ENCODE peak calls at places on chromosomes 7 and 10, in seven cellular contexts. One of them, this sample, is unnamed.

GRCh38 chr7:16115374-16115773 is 306.0 kb downstream of the CRPPA start:
- DNase-seq in suprapubic skin: no peak
- DNase-seq in CD8-positive, alpha-beta memory T cell: no peak
- DNase-seq in K562: no peak
- DNase-seq in CD8-positive, alpha-beta T cell: no peak
- DNase-seq in lower lobe of right lung: no peak
- DNase-seq in body of pancreas: no peak
- DNase-seq in this sample: no peak

GRCh38 chr10:85548038-85548437 is 818.6 kb downstream of the GRID1 start:
- DNase-seq in CD8-positive, alpha-beta T cell: no peak
- DNase-seq in CD8-positive, alpha-beta memory T cell: no peak
- DNase-seq in suprapubic skin: no peak
- DNase-seq in K562: no peak
- DNase-seq in lower lobe of right lung: no peak
- DNase-seq in body of pancreas: peak; percentile 50
- DNase-seq in this sample: peak; percentile 20

GRCh38 chr7:107579546-107579880 is 533 bp upstream of the BCAP29 start:
- DNase-seq in CD8-positive, alpha-beta T cell: no peak
- DNase-seq in K562: no peak
- DNase-seq in body of pancreas: no peak
- DNase-seq in suprapubic skin: no peak
- DNase-seq in CD8-positive, alpha-beta memory T cell: no peak
- DNase-seq in lower lobe of right lung: no peak
- DNase-seq in this sample: no peak

GRCh38 chr10:28778524-28778923 is 101.2 kb downstream of the BAMBI start:
- DNase-seq in suprapubic skin: no peak
- DNase-seq in body of pancreas: no peak
- DNase-seq in K562: peak; percentile 28
- DNase-seq in CD8-positive, alpha-beta T cell: no peak
- DNase-seq in lower lobe of right lung: no peak
- DNase-seq in CD8-positive, alpha-beta memory T cell: no peak
- DNase-seq in this sample: no peak

GRCh38 chr10:7410306-7410799 is 481 bp downstream of the SFMBT2 start:
- DNase-seq in K562: peak; percentile 33
- DNase-seq in body of pancreas: peak; percentile 18
- DNase-seq in suprapubic skin: no peak
- DNase-seq in CD8-positive, alpha-beta memory T cell: no peak
- DNase-seq in lower lobe of right lung: peak; percentile 57
- DNase-seq in CD8-positive, alpha-beta T cell: no peak
- DNase-seq in this sample: no peak

GRCh38 chr7:47807756-47808155 is 140.5 kb downstream of the PKD1L1 start:
- DNase-seq in CD8-positive, alpha-beta memory T cell: no peak
- DNase-seq in lower lobe of right lung: no peak
- DNase-seq in K562: no peak
- DNase-seq in suprapubic skin: peak; percentile 5
- DNase-seq in CD8-positive, alpha-beta T cell: no peak
- DNase-seq in body of pancreas: no peak
- DNase-seq in this sample: no peak

GRCh38 chr10:24344695-24345473 is 135.9 kb downstream of the KIAA1217 start:
- DNase-seq in CD8-positive, alpha-beta T cell: no peak
- DNase-seq in CD8-positive, alpha-beta memory T cell: no peak
- DNase-seq in body of pancreas: no peak
- DNase-seq in suprapubic skin: no peak
- DNase-seq in lower lobe of right lung: no peak
- DNase-seq in K562: no peak
- DNase-seq in this sample: no peak

GRCh38 chr10:52318822-52319464 is 4.9 kb downstream of the DKK1 start:
- DNase-seq in K562: no peak
- DNase-seq in CD8-positive, alpha-beta T cell: no peak
- DNase-seq in CD8-positive, alpha-beta memory T cell: no peak
- DNase-seq in suprapubic skin: no peak
- DNase-seq in lower lobe of right lung: no peak
- DNase-seq in body of pancreas: no peak
- DNase-seq in this sample: peak; percentile 60

GRCh38 chr10:7317799-7318446 is 92.9 kb downstream of the SFMBT2 start:
- DNase-seq in CD8-positive, alpha-beta memory T cell: no peak
- DNase-seq in lower lobe of right lung: no peak
- DNase-seq in body of pancreas: no peak
- DNase-seq in K562: no peak
- DNase-seq in CD8-positive, alpha-beta T cell: no peak
- DNase-seq in suprapubic skin: no peak
- DNase-seq in this sample: no peak

GRCh38 chr7:44455155-44455554 is 35.3 kb downstream of the NUDCD3 start:
- DNase-seq in suprapubic skin: no peak
- DNase-seq in CD8-positive, alpha-beta memory T cell: no peak
- DNase-seq in CD8-positive, alpha-beta T cell: no peak
- DNase-seq in K562: no peak
- DNase-seq in body of pancreas: no peak
- DNase-seq in lower lobe of right lung: no peak
- DNase-seq in this sample: no peak

GRCh38 chr7:120825152-120825551 is 32.8 kb downstream of the TSPAN12 start:
- DNase-seq in body of pancreas: no peak
- DNase-seq in CD8-positive, alpha-beta memory T cell: no peak
- DNase-seq in lower lobe of right lung: no peak
- DNase-seq in CD8-positive, alpha-beta T cell: no peak
- DNase-seq in suprapubic skin: no peak
- DNase-seq in K562: no peak
- DNase-seq in this sample: no peak

GRCh38 chr7:137579913-137580640 is 236.5 kb upstream of the PTN start:
- DNase-seq in body of pancreas: no peak
- DNase-seq in lower lobe of right lung: no peak
- DNase-seq in K562: no peak
- DNase-seq in CD8-positive, alpha-beta memory T cell: no peak
- DNase-seq in suprapubic skin: no peak
- DNase-seq in CD8-positive, alpha-beta T cell: no peak
- DNase-seq in this sample: no peak

GRCh38 chr7:80150621-80151273 is 16.1 kb downstream of the GNAI1 start:
- DNase-seq in K562: no peak
- DNase-seq in CD8-positive, alpha-beta memory T cell: no peak
- DNase-seq in lower lobe of right lung: no peak
- DNase-seq in suprapubic skin: no peak
- DNase-seq in CD8-positive, alpha-beta T cell: no peak
- DNase-seq in body of pancreas: no peak
- DNase-seq in this sample: no peak

GRCh38 chr10:115580239-115580638 is 487.1 kb downstream of the ATRNL1 start:
- DNase-seq in CD8-positive, alpha-beta T cell: no peak
- DNase-seq in body of pancreas: no peak
- DNase-seq in lower lobe of right lung: no peak
- DNase-seq in suprapubic skin: no peak
- DNase-seq in CD8-positive, alpha-beta memory T cell: no peak
- DNase-seq in K562: no peak
- DNase-seq in this sample: no peak

GRCh38 chr7:90663176-90663575 is 67.1 kb downstream of the CDK14 start:
- DNase-seq in CD8-positive, alpha-beta memory T cell: no peak
- DNase-seq in body of pancreas: no peak
- DNase-seq in CD8-positive, alpha-beta T cell: no peak
- DNase-seq in suprapubic skin: no peak
- DNase-seq in K562: no peak
- DNase-seq in lower lobe of right lung: no peak
- DNase-seq in this sample: no peak

GRCh38 chr7:3437467-3437866 is 136.4 kb downstream of the SDK1 start:
- DNase-seq in lower lobe of right lung: no peak
- DNase-seq in CD8-positive, alpha-beta memory T cell: no peak
- DNase-seq in suprapubic skin: no peak
- DNase-seq in CD8-positive, alpha-beta T cell: no peak
- DNase-seq in K562: no peak
- DNase-seq in body of pancreas: no peak
- DNase-seq in this sample: no peak

DNA sequence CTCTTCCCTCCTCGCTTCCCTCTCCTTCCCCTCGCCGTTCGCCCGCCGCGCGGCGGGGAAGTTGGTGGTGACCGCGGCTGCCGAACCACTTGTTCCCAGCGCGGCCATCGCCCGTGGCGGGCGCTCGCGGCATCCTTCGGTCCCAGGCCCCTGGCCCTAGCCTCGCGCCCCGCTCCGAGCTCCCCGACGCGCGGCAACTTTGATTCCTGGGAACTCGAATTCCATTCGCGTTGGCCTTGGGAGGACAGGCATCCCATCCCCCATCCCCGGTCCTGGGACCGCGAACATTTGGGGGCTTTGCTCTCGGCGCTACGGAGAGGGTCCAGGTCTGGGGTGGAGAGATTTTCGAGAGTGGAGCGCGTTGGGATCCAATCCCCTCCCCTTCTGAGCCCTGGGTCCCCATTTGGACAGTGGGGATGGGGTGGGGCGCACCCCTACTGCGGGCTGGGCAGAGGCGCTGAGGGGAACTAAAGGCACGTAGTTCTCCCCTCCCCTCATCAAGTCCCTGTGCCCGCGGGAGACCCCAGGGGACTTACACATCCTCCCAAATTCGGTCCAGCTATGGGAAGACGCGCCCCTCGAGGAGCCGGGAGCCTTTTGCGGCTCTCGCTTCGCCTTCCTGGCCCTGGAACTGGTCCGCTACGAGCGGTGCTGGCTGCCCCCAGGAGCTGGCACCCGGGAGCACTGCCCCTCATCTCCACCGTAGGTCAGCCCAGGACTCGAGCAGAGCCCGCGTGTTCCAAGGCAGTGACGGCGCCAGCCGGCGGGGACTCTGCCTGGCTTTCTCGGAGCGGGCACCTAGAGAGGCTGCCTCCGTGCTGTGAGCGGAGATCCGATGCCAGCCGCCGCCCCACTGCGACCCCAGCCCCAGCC is 856 bp downstream of the CDH23 start:
- DNase-seq in K562: no peak
- DNase-seq in lower lobe of right lung: no peak
- DNase-seq in CD8-positive, alpha-beta T cell: no peak
- DNase-seq in suprapubic skin: no peak
- DNase-seq in body of pancreas: peak; percentile 30
- DNase-seq in CD8-positive, alpha-beta memory T cell: no peak
- DNase-seq in this sample: no peak
- H3K27ac ChIP-seq in K562: no peak overlapping the region
- H3K27ac ChIP-seq in lower lobe of right lung: no peak overlapping the region
- H3K27ac ChIP-seq in CD8-positive, alpha-beta T cell: no peak overlapping the region
- H3K27ac ChIP-seq in suprapubic skin: no peak overlapping the region
- H3K27ac ChIP-seq in body of pancreas: no peak overlapping the region
- H3K27ac ChIP-seq in CD8-positive, alpha-beta memory T cell: no peak overlapping the region
- H3K27ac ChIP-seq in this sample: no peak overlapping the region

GRCh38 chr10:114541081-114541833 is 116.8 kb downstream of the ABLIM1 start:
- DNase-seq in lower lobe of right lung: no peak
- DNase-seq in K562: no peak
- DNase-seq in CD8-positive, alpha-beta memory T cell: peak; percentile 91
- DNase-seq in body of pancreas: peak; percentile 17
- DNase-seq in CD8-positive, alpha-beta T cell: peak; percentile 92
- DNase-seq in suprapubic skin: peak; percentile 89
- DNase-seq in this sample: peak; percentile 90
- H3K27ac ChIP-seq in lower lobe of right lung: peak overlapping the region; percentile 46
- H3K27ac ChIP-seq in K562: no peak overlapping the region
- H3K27ac ChIP-seq in CD8-positive, alpha-beta memory T cell: peak overlapping the region; percentile 82
- H3K27ac ChIP-seq in body of pancreas: no peak overlapping the region
- H3K27ac ChIP-seq in CD8-positive, alpha-beta T cell: peak overlapping the region; percentile 88
- H3K27ac ChIP-seq in suprapubic skin: peak overlapping the region; percentile 81
- H3K27ac ChIP-seq in this sample: peak overlapping the region; percentile 90

GRCh38 chr10:3539696-3540383 is 245.2 kb downstream of the KLF6 start:
- DNase-seq in CD8-positive, alpha-beta memory T cell: no peak
- DNase-seq in CD8-positive, alpha-beta T cell: no peak
- DNase-seq in body of pancreas: no peak
- DNase-seq in K562: no peak
- DNase-seq in lower lobe of right lung: no peak
- DNase-seq in suprapubic skin: no peak
- DNase-seq in this sample: no peak
- H3K27ac ChIP-seq in CD8-positive, alpha-beta memory T cell: no peak overlapping the region
- H3K27ac ChIP-seq in CD8-positive, alpha-beta T cell: no peak overlapping the region
- H3K27ac ChIP-seq in body of pancreas: no peak overlapping the region
- H3K27ac ChIP-seq in K562: no peak overlapping the region
- H3K27ac ChIP-seq in lower lobe of right lung: peak overlapping the region; percentile 51
- H3K27ac ChIP-seq in suprapubic skin: peak overlapping the region; percentile 67
- H3K27ac ChIP-seq in this sample: no peak overlapping the region

DNA sequence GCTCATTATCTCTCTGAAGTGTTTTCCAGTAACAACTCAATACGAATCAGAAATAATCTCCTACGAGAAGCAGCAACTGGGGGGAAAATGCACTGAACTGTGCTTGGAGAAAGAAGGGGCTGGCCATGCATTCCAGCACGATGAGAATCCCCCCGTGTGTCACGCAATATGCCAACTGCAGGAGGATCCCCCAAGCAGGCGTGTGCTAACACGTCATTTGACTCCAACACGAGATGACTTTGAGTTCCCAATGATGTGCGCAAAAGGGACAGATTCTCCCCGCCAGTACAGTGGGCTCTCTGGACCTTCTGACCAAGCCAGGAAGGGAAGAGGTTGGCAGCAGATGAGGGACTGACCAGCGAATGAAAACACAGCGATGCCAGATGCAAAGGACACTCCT is 105.5 kb downstream of the KCNMA1 start:
- DNase-seq in K562: no peak
- DNase-seq in CD8-positive, alpha-beta memory T cell: no peak
- DNase-seq in lower lobe of right lung: no peak
- DNase-seq in suprapubic skin: no peak
- DNase-seq in CD8-positive, alpha-beta T cell: no peak
- DNase-seq in body of pancreas: no peak
- DNase-seq in this sample: no peak
- H3K27ac ChIP-seq in K562: no peak overlapping the region
- H3K27ac ChIP-seq in CD8-positive, alpha-beta memory T cell: no peak overlapping the region
- H3K27ac ChIP-seq in lower lobe of right lung: no peak overlapping the region
- H3K27ac ChIP-seq in suprapubic skin: no peak overlapping the region
- H3K27ac ChIP-seq in CD8-positive, alpha-beta T cell: no peak overlapping the region
- H3K27ac ChIP-seq in body of pancreas: no peak overlapping the region
- H3K27ac ChIP-seq in this sample: no peak overlapping the region

GRCh38 chr10:10819206-10819856 is 198.3 kb upstream of the CELF2 start:
- DNase-seq in CD8-positive, alpha-beta T cell: no peak
- DNase-seq in lower lobe of right lung: no peak
- DNase-seq in body of pancreas: no peak
- DNase-seq in CD8-positive, alpha-beta memory T cell: no peak
- DNase-seq in suprapubic skin: no peak
- DNase-seq in K562: no peak
- DNase-seq in this sample: no peak
- H3K27ac ChIP-seq in CD8-positive, alpha-beta T cell: no peak overlapping the region
- H3K27ac ChIP-seq in lower lobe of right lung: peak overlapping the region; percentile 37
- H3K27ac ChIP-seq in body of pancreas: no peak overlapping the region
- H3K27ac ChIP-seq in CD8-positive, alpha-beta memory T cell: no peak overlapping the region
- H3K27ac ChIP-seq in suprapubic skin: no peak overlapping the region
- H3K27ac ChIP-seq in K562: no peak overlapping the region
- H3K27ac ChIP-seq in this sample: no peak overlapping the region

DNA sequence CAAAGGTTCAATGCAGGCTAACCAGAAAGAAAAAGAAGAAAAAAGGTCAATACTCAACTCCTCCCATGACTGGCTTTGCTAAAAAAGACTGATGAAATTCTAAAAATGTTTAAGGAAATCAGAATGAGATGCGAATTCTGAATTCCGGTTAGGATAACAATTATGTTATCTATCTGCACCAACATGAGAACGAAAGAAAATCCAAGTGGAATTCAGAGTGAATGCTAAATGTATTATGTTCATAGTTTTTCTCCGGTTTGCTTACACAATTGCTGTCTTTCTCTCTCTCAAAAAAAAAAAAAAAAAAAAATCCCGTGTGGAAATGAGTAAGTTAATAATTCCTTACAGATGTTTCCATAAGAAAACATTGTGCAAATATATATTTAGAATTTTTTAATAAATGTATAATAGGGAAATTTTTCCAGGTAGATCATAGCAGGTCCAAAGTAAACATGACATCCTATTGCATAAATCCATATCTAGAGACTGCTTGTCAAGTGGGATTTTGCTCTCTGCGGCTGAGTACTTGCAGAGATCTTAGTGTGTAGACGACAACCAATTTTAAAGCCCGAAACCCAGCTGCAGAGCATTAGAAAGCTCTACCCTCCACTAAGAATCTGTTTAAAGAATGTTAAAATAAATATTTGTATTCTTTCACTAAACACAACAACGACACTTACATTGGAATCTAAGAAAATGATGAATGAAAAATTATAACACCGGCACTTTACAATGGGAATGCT is 104.0 kb downstream of the JAZF1 start:
- DNase-seq in lower lobe of right lung: no peak
- DNase-seq in CD8-positive, alpha-beta T cell: no peak
- DNase-seq in suprapubic skin: no peak
- DNase-seq in CD8-positive, alpha-beta memory T cell: no peak
- DNase-seq in body of pancreas: no peak
- DNase-seq in K562: no peak
- DNase-seq in this sample: no peak
- H3K27ac ChIP-seq in lower lobe of right lung: no peak overlapping the region
- H3K27ac ChIP-seq in CD8-positive, alpha-beta T cell: no peak overlapping the region
- H3K27ac ChIP-seq in suprapubic skin: no peak overlapping the region
- H3K27ac ChIP-seq in CD8-positive, alpha-beta memory T cell: no peak overlapping the region
- H3K27ac ChIP-seq in body of pancreas: no peak overlapping the region
- H3K27ac ChIP-seq in K562: no peak overlapping the region
- H3K27ac ChIP-seq in this sample: no peak overlapping the region

This sample was measured in small intestine.